ENCODE peak calls at places on chromosomes 1 and 21, in six cellular contexts. E is trophoblast cell, D is heart right ventricle, H is left ventricle myocardium inferior, S is breast epithelium, P is transverse colon. Q is an unnamed sample.

GRCh38 chr1:88068407-88068806 is 615.7 kb upstream of the PKN2 start:
- DNase-seq in E (no peak), D (no peak), H (no peak), S (no peak), P (no peak), Q (no peak)

GRCh38 chr1:56873213-56873612 is 18.6 kb downstream of the C8A start:
- DNase-seq in E (no peak), D (no peak), H (no peak), S (no peak), P (no peak), Q (no peak)

GRCh38 chr1:226626577-226626956 is 78.0 kb downstream of the STUM start:
- DNase-seq in E (peak; percentile 72), D (peak; percentile 79), H (peak; percentile 77), S (peak; percentile 48), P (peak; percentile 68), Q (no peak)

GRCh38 chr1:207974146-207974545 is 63.2 kb upstream of the CD34 start:
- DNase-seq in E (no peak), D (no peak), H (no peak), S (no peak), P (no peak), Q (no peak)

GRCh38 chr1:222109836-222110235 is 367.9 kb upstream of the DUSP10 start:
- DNase-seq in E (no peak), D (no peak), H (no peak), S (no peak), P (no peak), Q (no peak)

GRCh38 chr1:156795787-156796186 is 20.9 kb downstream of the SH2D2A start:
- DNase-seq in E (no peak), D (no peak), H (no peak), S (no peak), P (no peak), Q (no peak)

GRCh38 chr1:196309386-196309785 is 298.9 kb downstream of the KCNT2 start:
- DNase-seq in E (peak; percentile 60), D (no peak), H (no peak), S (no peak), P (no peak), Q (no peak)

GRCh38 chr1:10537082-10537766 is 62.5 kb downstream of the PEX14 start:
- DNase-seq in E (peak; percentile 53), D (no peak), H (no peak), S (no peak), P (no peak), Q (no peak)

GRCh38 chr1:30512922-30513265 is 210.5 kb downstream of the MATN1 start:
- DNase-seq in E (no peak), D (no peak), H (no peak), S (no peak), P (no peak), Q (no peak)

GRCh38 chr1:43711049-43711448 is 3.7 kb downstream of the ST3GAL3 start:
- DNase-seq in E (no peak), D (no peak), H (no peak), S (no peak), P (no peak), Q (no peak)

GRCh38 chr1:225778412-225778669 is 715 bp downstream of the SRP9 start:
- DNase-seq in E (no peak), D (no peak), H (no peak), S (no peak), P (no peak), Q (no peak)

GRCh38 chr1:20702416-20702815 is 15.4 kb downstream of the KIF17 start:
- DNase-seq in E (no peak), D (no peak), H (no peak), S (no peak), P (no peak), Q (no peak)

GRCh38 chr1:112260699-112261098 is 135.3 kb upstream of the CTTNBP2NL start:
- DNase-seq in E (no peak), D (no peak), H (no peak), S (no peak), P (no peak), Q (no peak)

GRCh38 chr1:35857830-35858229 is 25.2 kb upstream of the AGO1 start:
- DNase-seq in E (peak; percentile 25), D (no peak), H (no peak), S (no peak), P (no peak), Q (no peak)

GRCh38 chr1:150813028-150813707 is 5.1 kb upstream of the CTSK start:
- DNase-seq in E (peak; percentile 76), D (peak; percentile 45), H (peak; percentile 44), S (peak; percentile 52), P (peak; percentile 80), Q (no peak)

GRCh38 chr21:42532466-42533181 is 19.0 kb downstream of the SLC37A1 start:
- DNase-seq in E (peak; percentile 21), D (peak; percentile 61), H (peak; percentile 41), S (no peak), P (peak; percentile 61), Q (no peak)

GRCh38 chr1:218304281-218305039 is 19.4 kb downstream of the RRP15 start:
- DNase-seq in E (no peak), D (peak; percentile 75), H (peak; percentile 74), S (no peak), P (no peak), Q (no peak)

GRCh38 chr1:12549460-12550349 is 68.3 kb downstream of the DHRS3 start:
- DNase-seq in E (peak; percentile 64), D (peak; percentile 62), H (peak; percentile 68), S (peak; percentile 82), P (peak; percentile 73), Q (no peak)

GRCh38 chr1:115492880-115493279 is 148.9 kb upstream of the VANGL1 start:
- DNase-seq in E (no peak), D (no peak), H (no peak), S (no peak), P (no peak), Q (no peak)

GRCh38 chr1:20058531-20058930 is 11.5 kb upstream of the PLA2G5 start:
- DNase-seq in E (no peak), D (no peak), H (no peak), S (no peak), P (no peak), Q (no peak)

GRCh38 chr1:78038071-78038470 is 7.7 kb upstream of the GIPC2 start:
- DNase-seq in E (no peak), D (no peak), H (no peak), S (no peak), P (no peak), Q (no peak)

GRCh38 chr1:231240531-231240882 is 505 bp upstream of the GNPAT start:
- DNase-seq in E (peak; percentile 17), D (no peak), H (no peak), S (no peak), P (no peak), Q (no peak)

GRCh38 chr1:24327886-24328285 is 8.7 kb downstream of the GRHL3 start:
- DNase-seq in E (no peak), D (no peak), H (no peak), S (no peak), P (no peak), Q (no peak)

GRCh38 chr1:162161921-162162550 is 92.5 kb downstream of the NOS1AP start:
- DNase-seq in E (peak; percentile 88), D (no peak), H (no peak), S (no peak), P (no peak), Q (no peak)

GRCh38 chr1:25710583-25711347 is 89.2 kb upstream of the SELENON start:
- DNase-seq in E (no peak), D (no peak), H (no peak), S (no peak), P (no peak), Q (no peak)

GRCh38 chr1:231200417-231201031 is 38.7 kb downstream of the TRIM67 start:
- DNase-seq in E (peak; percentile 46), D (no peak), H (no peak), S (no peak), P (no peak), Q (no peak)

GRCh38 chr1:216210081-216210480 is 213.2 kb downstream of the USH2A start:
- DNase-seq in E (peak; percentile 37), D (no peak), H (no peak), S (no peak), P (no peak), Q (no peak)

GRCh38 chr1:216521477-216521876 is 98.2 kb upstream of the USH2A start:
- DNase-seq in E (no peak), D (no peak), H (no peak), S (no peak), P (no peak), Q (no peak)

GRCh38 chr1:17561561-17561985 is 22.1 kb downstream of the ARHGEF10L start:
- DNase-seq in E (peak; percentile 16), D (no peak), H (peak; percentile 37), S (no peak), P (no peak), Q (no peak)

GRCh38 chr1:84020151-84020550 is 21.2 kb upstream of the TTLL7 start:
- DNase-seq in E (no peak), D (no peak), H (no peak), S (no peak), P (no peak), Q (no peak)

DNA sequence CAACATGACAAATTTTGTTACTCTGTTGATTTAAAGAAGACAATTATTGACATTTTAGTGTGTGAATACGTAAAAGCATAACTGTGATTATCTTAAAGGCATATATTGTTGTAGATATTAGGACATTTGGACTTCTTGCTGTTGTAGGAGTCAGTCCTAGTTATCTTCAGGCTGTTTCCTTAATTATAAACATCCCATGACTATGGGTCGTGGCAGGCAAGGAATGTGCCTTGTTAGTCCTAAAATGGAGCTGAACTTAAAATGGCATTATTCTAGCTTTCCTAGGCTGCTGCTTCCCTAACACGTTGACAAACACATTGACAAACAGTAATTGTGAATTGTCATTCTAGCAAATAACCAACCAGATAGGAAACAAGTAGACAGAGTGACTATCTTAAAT is 4.4 kb upstream of the MPZL1 start:
- DNase-seq in E (peak; percentile 77), D (no peak), H (no peak), S (no peak), P (no peak), Q (no peak)
- H3K4me1 ChIP-seq in E (peaks cover 24% of the 10 kb centered on the region), D (peaks cover 23% of the 10 kb centered on the region), H (peaks cover 54% of the 10 kb centered on the region), S (no peaks in the 10 kb centered on the region), P (peaks cover 22% of the 10 kb centered on the region), Q (peaks cover 3% of the 10 kb centered on the region)

GRCh38 chr1:90262286-90262685 is 267.4 kb downstream of the ZNF326 start:
- DNase-seq in E (peak; percentile 1), D (no peak), H (no peak), S (no peak), P (no peak), Q (no peak)

GRCh38 chr1:90262791-90263190 is 267.9 kb downstream of the ZNF326 start:
- DNase-seq in E (no peak), D (no peak), H (no peak), S (no peak), P (no peak), Q (no peak)
- H3K4me1 ChIP-seq in E (no peaks in the 10 kb centered on the region), D (no peaks in the 10 kb centered on the region), H (no peaks in the 10 kb centered on the region), S (no peaks in the 10 kb centered on the region), P (no peaks in the 10 kb centered on the region), Q (no peaks in the 10 kb centered on the region)

DNA sequence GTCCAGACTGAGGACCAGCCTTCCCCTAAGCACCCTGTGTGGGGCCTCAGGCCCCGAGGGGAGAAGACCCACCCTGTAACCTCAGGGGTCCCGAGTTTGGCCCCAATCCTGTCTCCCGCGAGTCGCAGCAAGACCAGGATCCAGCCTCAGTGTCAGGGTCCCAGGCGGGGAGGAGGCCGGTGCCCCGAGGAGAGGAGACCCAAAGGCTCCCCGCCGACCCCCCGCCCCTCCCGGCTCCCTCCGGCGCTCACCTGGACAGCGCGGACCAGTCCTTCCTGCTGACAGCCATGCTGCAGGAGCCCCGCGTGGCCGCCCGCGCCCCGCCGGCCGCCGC is at the start of gene LAD1:
- DNase-seq in E (no peak), D (no peak), H (no peak), S (no peak), P (no peak), Q (no peak)
- H3K4me1 ChIP-seq in E (peaks cover 31% of the 10 kb centered on the region), D (peaks cover 53% of the 10 kb centered on the region), H (peaks cover 26% of the 10 kb centered on the region), S (no peaks in the 10 kb centered on the region), P (peaks cover 19% of the 10 kb centered on the region), Q (peaks cover 7% of the 10 kb centered on the region)

GRCh38 chr1:160570847-160571246 is 8.4 kb downstream of the CD84 start:
- DNase-seq in E (no peak), D (no peak), H (no peak), S (no peak), P (no peak), Q (no peak)
- H3K4me1 ChIP-seq in E (no peaks in the 10 kb centered on the region), D (peaks cover 4% of the 10 kb centered on the region), H (no peaks in the 10 kb centered on the region), S (no peaks in the 10 kb centered on the region), P (no peaks in the 10 kb centered on the region), Q (no peaks in the 10 kb centered on the region)

Q was measured in iPS DF 6.9.